ENCODE peak calls at places on chromosomes 7 and 10, in six cellular contexts. One of them, this sample, is unnamed.

GRCh38 chr10:14456218-14456869 is 125.6 kb upstream of the FRMD4A start:
- DNase-seq in A549: no peak
- DNase-seq in GM20000: peak; percentile 15
- DNase-seq in fibroblast of pulmonary artery: no peak
- DNase-seq in cardiac muscle cell: no peak
- DNase-seq in BJ: no peak
- DNase-seq in this sample: no peak

GRCh38 chr10:84510121-84510520 is 181.7 kb downstream of the CCSER2 start:
- DNase-seq in BJ: peak; percentile 17
- DNase-seq in fibroblast of pulmonary artery: peak; percentile 46
- DNase-seq in GM20000: no peak
- DNase-seq in A549: no peak
- DNase-seq in cardiac muscle cell: peak; percentile 8
- DNase-seq in this sample: no peak

GRCh38 chr7:66699998-66700397 is 40.5 kb upstream of the RABGEF1 start:
- DNase-seq in cardiac muscle cell: peak; percentile 72
- DNase-seq in fibroblast of pulmonary artery: no peak
- DNase-seq in GM20000: no peak
- DNase-seq in BJ: no peak
- DNase-seq in A549: no peak
- DNase-seq in this sample: peak; percentile 76

GRCh38 chr7:159062596-159062995 is 82.1 kb downstream of the VIPR2 start:
- DNase-seq in BJ: no peak
- DNase-seq in GM20000: no peak
- DNase-seq in A549: no peak
- DNase-seq in cardiac muscle cell: no peak
- DNase-seq in fibroblast of pulmonary artery: no peak
- DNase-seq in this sample: no peak

GRCh38 chr10:96454184-96454583 is 59.5 kb downstream of the TLL2 start:
- DNase-seq in A549: no peak
- DNase-seq in BJ: no peak
- DNase-seq in GM20000: no peak
- DNase-seq in cardiac muscle cell: no peak
- DNase-seq in fibroblast of pulmonary artery: no peak
- DNase-seq in this sample: peak; percentile 60

GRCh38 chr10:80662429-80663211 is 124.9 kb downstream of the SH2D4B start:
- DNase-seq in BJ: peak; percentile 19
- DNase-seq in GM20000: peak; percentile 72
- DNase-seq in cardiac muscle cell: peak; percentile 89
- DNase-seq in A549: peak; percentile 87
- DNase-seq in fibroblast of pulmonary artery: peak; percentile 82
- DNase-seq in this sample: peak; percentile 94

GRCh38 chr10:125000366-125001312 is 58.7 kb downstream of the ZRANB1 start:
- DNase-seq in A549: no peak
- DNase-seq in fibroblast of pulmonary artery: no peak
- DNase-seq in BJ: no peak
- DNase-seq in cardiac muscle cell: peak; percentile 43
- DNase-seq in GM20000: peak; percentile 32
- DNase-seq in this sample: peak; percentile 82

GRCh38 chr10:33344676-33345075 is 10.2 kb upstream of the NRP1 start:
- DNase-seq in GM20000: no peak
- DNase-seq in fibroblast of pulmonary artery: no peak
- DNase-seq in cardiac muscle cell: no peak
- DNase-seq in A549: no peak
- DNase-seq in BJ: no peak
- DNase-seq in this sample: no peak

GRCh38 chr7:1923409-1924053 is 253.5 kb downstream of the ELFN1 start:
- DNase-seq in cardiac muscle cell: no peak
- DNase-seq in BJ: no peak
- DNase-seq in fibroblast of pulmonary artery: no peak
- DNase-seq in A549: no peak
- DNase-seq in GM20000: no peak
- DNase-seq in this sample: no peak

GRCh38 chr7:17989546-17989945 is 38.1 kb downstream of the PRPS1L1 start:
- DNase-seq in BJ: no peak
- DNase-seq in GM20000: no peak
- DNase-seq in fibroblast of pulmonary artery: no peak
- DNase-seq in A549: no peak
- DNase-seq in cardiac muscle cell: peak; percentile 37
- DNase-seq in this sample: no peak

GRCh38 chr7:148964510-148965267 is 63.6 kb downstream of the PDIA4 start:
- DNase-seq in BJ: no peak
- DNase-seq in cardiac muscle cell: peak; percentile 14
- DNase-seq in fibroblast of pulmonary artery: no peak
- DNase-seq in GM20000: no peak
- DNase-seq in A549: no peak
- DNase-seq in this sample: no peak

GRCh38 chr7:24197852-24198251 is 86.1 kb upstream of the NPY start:
- DNase-seq in A549: no peak
- DNase-seq in BJ: no peak
- DNase-seq in GM20000: no peak
- DNase-seq in fibroblast of pulmonary artery: no peak
- DNase-seq in cardiac muscle cell: no peak
- DNase-seq in this sample: no peak

GRCh38 chr10:103445767-103446567 is 6.2 kb downstream of the CALHM2 start:
- DNase-seq in fibroblast of pulmonary artery: peak; percentile 81
- DNase-seq in A549: no peak
- DNase-seq in BJ: no peak
- DNase-seq in GM20000: no peak
- DNase-seq in cardiac muscle cell: peak; percentile 84
- DNase-seq in this sample: no peak

GRCh38 chr10:27223964-27224363 is 16.6 kb downstream of the ACBD5 start:
- DNase-seq in fibroblast of pulmonary artery: peak; percentile 62
- DNase-seq in A549: no peak
- DNase-seq in GM20000: no peak
- DNase-seq in BJ: no peak
- DNase-seq in cardiac muscle cell: peak; percentile 62
- DNase-seq in this sample: no peak

GRCh38 chr7:44194069-44194468 is 4.8 kb upstream of the GCK start:
- DNase-seq in fibroblast of pulmonary artery: peak; percentile 23
- DNase-seq in GM20000: no peak
- DNase-seq in A549: no peak
- DNase-seq in cardiac muscle cell: no peak
- DNase-seq in BJ: no peak
- DNase-seq in this sample: no peak

GRCh38 chr7:128915841-128916642 is 5.5 kb upstream of the KCP start:
- DNase-seq in fibroblast of pulmonary artery: no peak
- DNase-seq in BJ: no peak
- DNase-seq in GM20000: no peak
- DNase-seq in cardiac muscle cell: no peak
- DNase-seq in A549: no peak
- DNase-seq in this sample: no peak

GRCh38 chr10:36736311-36736710 is 389.1 kb upstream of the ANKRD30A start:
- DNase-seq in GM20000: no peak
- DNase-seq in cardiac muscle cell: no peak
- DNase-seq in fibroblast of pulmonary artery: no peak
- DNase-seq in A549: no peak
- DNase-seq in BJ: no peak
- DNase-seq in this sample: no peak

DNA sequence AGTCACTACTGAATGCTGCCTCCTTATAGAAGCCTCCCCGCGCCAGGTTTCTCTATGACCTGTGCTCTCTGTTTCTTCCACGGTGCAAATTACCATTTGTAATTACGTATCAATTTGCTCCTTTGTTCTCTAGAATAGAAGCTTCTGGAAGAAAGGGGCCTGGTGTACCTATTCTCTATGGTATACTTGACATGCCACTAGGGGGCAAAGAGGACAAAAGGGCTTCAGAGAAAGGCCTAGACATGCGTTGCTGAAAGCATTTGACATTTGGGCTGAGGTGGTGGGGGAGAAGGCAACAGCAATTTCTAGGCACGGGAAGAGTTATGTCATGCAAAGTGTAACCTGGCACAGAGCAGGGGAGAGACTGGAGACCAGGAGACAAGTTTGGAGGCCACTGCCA is 148.7 kb downstream of the WDR11 start:
- DNase-seq in A549: no peak
- DNase-seq in cardiac muscle cell: no peak
- DNase-seq in BJ: no peak
- DNase-seq in GM20000: no peak
- DNase-seq in fibroblast of pulmonary artery: no peak
- DNase-seq in this sample: no peak
- TF ChIP-seq CTCF in A549: no peak
- TF ChIP-seq CTCF in cardiac muscle cell: no peak
- TF ChIP-seq CTCF in BJ: no peak
- TF ChIP-seq CTCF in GM20000: no peak
- TF ChIP-seq CTCF in fibroblast of pulmonary artery: no peak
- TF ChIP-seq CTCF in this sample: no peak

DNA sequence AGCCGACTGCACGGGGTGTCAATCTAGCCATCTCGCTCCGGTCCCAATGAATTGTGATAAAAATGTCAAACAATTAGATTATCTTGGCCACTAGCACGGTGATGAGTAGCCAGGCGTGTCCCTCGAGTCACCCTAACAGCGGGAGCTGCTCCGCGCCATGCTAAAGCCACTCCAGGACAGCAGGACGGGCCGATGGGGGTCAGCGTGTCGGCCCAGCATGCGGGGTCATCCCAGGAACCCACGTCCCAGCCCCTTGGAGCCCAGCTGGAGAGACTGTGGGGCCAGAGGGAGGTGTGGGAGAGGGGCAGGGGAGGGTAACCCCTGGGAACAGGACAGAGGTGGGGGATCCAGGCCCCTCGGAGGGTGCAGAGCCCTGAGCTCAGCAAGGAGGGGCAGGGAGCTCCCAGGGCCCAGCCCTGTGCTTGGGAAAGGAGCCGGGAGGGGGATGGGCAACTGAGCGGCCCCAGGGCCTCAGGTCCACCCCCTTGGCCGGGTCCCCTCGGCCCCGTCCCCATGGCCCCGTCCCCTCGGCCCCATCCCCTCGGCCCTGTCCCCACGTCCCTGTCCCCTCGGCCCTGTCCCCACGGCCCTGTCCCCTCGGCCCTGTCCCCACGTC is 17.8 kb upstream of the NKX6-2 start:
- DNase-seq in cardiac muscle cell: no peak
- DNase-seq in BJ: no peak
- DNase-seq in A549: no peak
- DNase-seq in fibroblast of pulmonary artery: no peak
- DNase-seq in GM20000: no peak
- DNase-seq in this sample: no peak
- TF ChIP-seq CTCF in cardiac muscle cell: no peak
- TF ChIP-seq CTCF in BJ: no peak
- TF ChIP-seq CTCF in A549: no peak
- TF ChIP-seq CTCF in fibroblast of pulmonary artery: no peak
- TF ChIP-seq CTCF in GM20000: no peak
- TF ChIP-seq CTCF in this sample: no peak

GRCh38 chr10:28302012-28302667 is 724 bp downstream of the MPP7 start:
- DNase-seq in BJ: no peak
- DNase-seq in fibroblast of pulmonary artery: peak; percentile 22
- DNase-seq in A549: peak; percentile 6
- DNase-seq in GM20000: no peak
- DNase-seq in cardiac muscle cell: peak; percentile 43
- DNase-seq in this sample: peak; percentile 86

GRCh38 chr10:28305551-28305950 is 2.7 kb upstream of the MPP7 start:
- DNase-seq in BJ: no peak
- DNase-seq in A549: no peak
- DNase-seq in fibroblast of pulmonary artery: no peak
- DNase-seq in GM20000: no peak
- DNase-seq in cardiac muscle cell: no peak
- DNase-seq in this sample: peak; percentile 42

GRCh38 chr10:28304032-28304571 is 1.2 kb upstream of the MPP7 start:
- DNase-seq in GM20000: no peak
- DNase-seq in BJ: no peak
- DNase-seq in cardiac muscle cell: no peak
- DNase-seq in fibroblast of pulmonary artery: no peak
- DNase-seq in A549: no peak
- DNase-seq in this sample: no peak

GRCh38 chr10:28300027-28300426 is 2.8 kb downstream of the MPP7 start:
- DNase-seq in BJ: no peak
- DNase-seq in A549: no peak
- DNase-seq in fibroblast of pulmonary artery: no peak
- DNase-seq in cardiac muscle cell: no peak
- DNase-seq in GM20000: no peak
- DNase-seq in this sample: peak; percentile 2

GRCh38 chr10:28302668-28303488 is at the start of gene MPP7:
- DNase-seq in A549: peak; percentile 98
- DNase-seq in cardiac muscle cell: peak; percentile 98
- DNase-seq in BJ: peak; percentile 93
- DNase-seq in fibroblast of pulmonary artery: peak; percentile 98
- DNase-seq in GM20000: peak; percentile 96
- DNase-seq in this sample: peak; percentile 99
- TF ChIP-seq CTCF in A549: peak; percentile 34
- TF ChIP-seq CTCF in cardiac muscle cell: peak; percentile 22
- TF ChIP-seq CTCF in BJ: peak; percentile 9
- TF ChIP-seq CTCF in fibroblast of pulmonary artery: no peak
- TF ChIP-seq CTCF in GM20000: peak; percentile 3
- TF ChIP-seq CTCF in this sample: peak; percentile 63

DNA sequence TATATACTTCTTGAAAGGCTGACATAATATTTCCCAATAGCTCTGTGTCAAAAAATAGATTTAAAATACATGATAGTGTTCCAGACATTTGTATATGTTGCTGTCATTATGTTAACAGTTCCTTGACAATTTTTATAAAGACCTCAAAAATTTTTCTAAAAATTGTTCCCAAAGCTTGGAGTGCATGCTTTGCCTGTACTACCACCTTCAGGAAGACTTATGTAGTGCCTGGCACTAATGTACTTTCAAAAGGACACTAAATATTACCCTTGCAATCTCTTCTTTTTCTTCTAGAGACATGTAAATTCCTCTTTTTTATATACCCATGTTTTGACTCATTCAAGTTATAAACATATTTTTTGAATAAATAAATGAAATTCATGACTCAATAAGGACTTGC is 48.0 kb upstream of the SP8 start:
- DNase-seq in BJ: no peak
- DNase-seq in fibroblast of pulmonary artery: no peak
- DNase-seq in GM20000: no peak
- DNase-seq in A549: no peak
- DNase-seq in cardiac muscle cell: no peak
- DNase-seq in this sample: no peak
- TF ChIP-seq CTCF in BJ: no peak
- TF ChIP-seq CTCF in fibroblast of pulmonary artery: no peak
- TF ChIP-seq CTCF in GM20000: no peak
- TF ChIP-seq CTCF in A549: no peak
- TF ChIP-seq CTCF in cardiac muscle cell: no peak
- TF ChIP-seq CTCF in this sample: no peak

GRCh38 chr7:151248191-151249033 is at the start of gene SMARCD3:
- DNase-seq in cardiac muscle cell: peak; percentile 84
- DNase-seq in BJ: no peak
- DNase-seq in A549: peak; percentile 51
- DNase-seq in fibroblast of pulmonary artery: peak; percentile 64
- DNase-seq in GM20000: peak; percentile 60
- DNase-seq in this sample: no peak
- TF ChIP-seq CTCF in cardiac muscle cell: no peak
- TF ChIP-seq CTCF in BJ: no peak
- TF ChIP-seq CTCF in A549: no peak
- TF ChIP-seq CTCF in fibroblast of pulmonary artery: no peak
- TF ChIP-seq CTCF in GM20000: no peak
- TF ChIP-seq CTCF in this sample: no peak

GRCh38 chr7:80732635-80733034 is 94.2 kb downstream of the CD36 start:
- DNase-seq in A549: no peak
- DNase-seq in GM20000: no peak
- DNase-seq in BJ: no peak
- DNase-seq in cardiac muscle cell: no peak
- DNase-seq in fibroblast of pulmonary artery: no peak
- DNase-seq in this sample: no peak
- TF ChIP-seq CTCF in A549: peak; percentile 33
- TF ChIP-seq CTCF in GM20000: peak; percentile 19
- TF ChIP-seq CTCF in BJ: no peak
- TF ChIP-seq CTCF in cardiac muscle cell: peak; percentile 8
- TF ChIP-seq CTCF in fibroblast of pulmonary artery: peak; percentile 7
- TF ChIP-seq CTCF in this sample: no peak